ENCODE peak calls at places on chromosomes 3 and 15, in six cellular contexts. One of them, this sample, is unnamed.

GRCh38 chr15:82306791-82307713 is 42.2 kb downstream of the GOLGA6L10 start:
- DNase-seq in fibroblast of pulmonary artery: no peak
- DNase-seq in IMR-90: no peak
- DNase-seq in nephron progenitor cell: no peak
- DNase-seq in cardiac muscle cell: no peak
- DNase-seq in transverse colon: no peak
- DNase-seq in this sample: no peak

GRCh38 chr15:40249477-40250303 is 10.8 kb downstream of the PAK6 start:
- DNase-seq in transverse colon: no peak
- DNase-seq in nephron progenitor cell: no peak
- DNase-seq in IMR-90: peak
- DNase-seq in cardiac muscle cell: peak
- DNase-seq in fibroblast of pulmonary artery: no peak
- DNase-seq in this sample: no peak

GRCh38 chr3:30516238-30516637 is 90.2 kb upstream of the TGFBR2 start:
- DNase-seq in cardiac muscle cell: peak
- DNase-seq in IMR-90: peak
- DNase-seq in nephron progenitor cell: no peak
- DNase-seq in fibroblast of pulmonary artery: peak
- DNase-seq in transverse colon: no peak
- DNase-seq in this sample: no peak

GRCh38 chr3:127427169-127427655 is 139.4 kb upstream of the PRR20G start:
- DNase-seq in transverse colon: no peak
- DNase-seq in nephron progenitor cell: no peak
- DNase-seq in IMR-90: no peak
- DNase-seq in cardiac muscle cell: no peak
- DNase-seq in fibroblast of pulmonary artery: no peak
- DNase-seq in this sample: no peak

GRCh38 chr3:59064276-59064675 is 14.5 kb upstream of the CFAP20DC start:
- DNase-seq in nephron progenitor cell: no peak
- DNase-seq in cardiac muscle cell: no peak
- DNase-seq in transverse colon: peak
- DNase-seq in IMR-90: no peak
- DNase-seq in fibroblast of pulmonary artery: no peak
- DNase-seq in this sample: no peak

GRCh38 chr3:131329774-131330173 is 51.8 kb upstream of the NUDT16 start:
- DNase-seq in IMR-90: no peak
- DNase-seq in transverse colon: no peak
- DNase-seq in fibroblast of pulmonary artery: no peak
- DNase-seq in nephron progenitor cell: no peak
- DNase-seq in cardiac muscle cell: no peak
- DNase-seq in this sample: no peak

GRCh38 chr15:39192376-39192775 is 388.5 kb upstream of the THBS1 start:
- DNase-seq in fibroblast of pulmonary artery: no peak
- DNase-seq in IMR-90: no peak
- DNase-seq in nephron progenitor cell: no peak
- DNase-seq in cardiac muscle cell: no peak
- DNase-seq in transverse colon: no peak
- DNase-seq in this sample: no peak

GRCh38 chr15:89991312-89991711 is 9.8 kb upstream of the ZNF710 start:
- DNase-seq in cardiac muscle cell: no peak
- DNase-seq in fibroblast of pulmonary artery: no peak
- DNase-seq in transverse colon: no peak
- DNase-seq in nephron progenitor cell: no peak
- DNase-seq in IMR-90: no peak
- DNase-seq in this sample: no peak

GRCh38 chr3:194640829-194641228 is 7.6 kb upstream of the TMEM44 start:
- DNase-seq in cardiac muscle cell: peak
- DNase-seq in nephron progenitor cell: peak
- DNase-seq in transverse colon: no peak
- DNase-seq in fibroblast of pulmonary artery: peak
- DNase-seq in IMR-90: peak
- DNase-seq in this sample: peak

GRCh38 chr3:31733234-31733667 is 200.5 kb downstream of the STT3B start:
- DNase-seq in nephron progenitor cell: no peak
- DNase-seq in cardiac muscle cell: no peak
- DNase-seq in IMR-90: no peak
- DNase-seq in fibroblast of pulmonary artery: peak
- DNase-seq in transverse colon: no peak
- DNase-seq in this sample: no peak

GRCh38 chr15:89836255-89837133 is 21.8 kb upstream of the ANPEP start:
- DNase-seq in IMR-90: peak
- DNase-seq in transverse colon: no peak
- DNase-seq in fibroblast of pulmonary artery: peak
- DNase-seq in cardiac muscle cell: peak
- DNase-seq in nephron progenitor cell: no peak
- DNase-seq in this sample: no peak

GRCh38 chr3:129399895-129400357 is 28.5 kb downstream of the EFCAB12 start:
- DNase-seq in transverse colon: no peak
- DNase-seq in IMR-90: no peak
- DNase-seq in cardiac muscle cell: no peak
- DNase-seq in nephron progenitor cell: no peak
- DNase-seq in fibroblast of pulmonary artery: peak
- DNase-seq in this sample: no peak

GRCh38 chr15:85950101-85950500 is 129.6 kb upstream of the AGBL1 start:
- DNase-seq in cardiac muscle cell: no peak
- DNase-seq in IMR-90: no peak
- DNase-seq in transverse colon: no peak
- DNase-seq in nephron progenitor cell: no peak
- DNase-seq in fibroblast of pulmonary artery: no peak
- DNase-seq in this sample: no peak

GRCh38 chr15:85649372-85649771 is 145.4 kb downstream of the KLHL25 start:
- DNase-seq in transverse colon: no peak
- DNase-seq in IMR-90: peak
- DNase-seq in fibroblast of pulmonary artery: peak
- DNase-seq in cardiac muscle cell: peak
- DNase-seq in nephron progenitor cell: no peak
- DNase-seq in this sample: no peak

GRCh38 chr15:31598620-31599019 is 272.0 kb downstream of the KLF13 start:
- DNase-seq in transverse colon: peak
- DNase-seq in fibroblast of pulmonary artery: no peak
- DNase-seq in nephron progenitor cell: peak
- DNase-seq in cardiac muscle cell: no peak
- DNase-seq in IMR-90: peak
- DNase-seq in this sample: no peak

GRCh38 chr3:166118049-166118448 is 280.8 kb upstream of the BCHE start:
- DNase-seq in fibroblast of pulmonary artery: no peak
- DNase-seq in nephron progenitor cell: no peak
- DNase-seq in transverse colon: no peak
- DNase-seq in IMR-90: no peak
- DNase-seq in cardiac muscle cell: no peak
- DNase-seq in this sample: no peak

GRCh38 chr15:25244731-25245585 is 193.9 kb downstream of the UBE3A start:
- DNase-seq in nephron progenitor cell: no peak
- DNase-seq in fibroblast of pulmonary artery: no peak
- DNase-seq in cardiac muscle cell: no peak
- DNase-seq in transverse colon: peak
- DNase-seq in IMR-90: no peak
- DNase-seq in this sample: peak

GRCh38 chr3:14126017-14126902 is 1.4 kb downstream of the TMEM43 start:
- DNase-seq in IMR-90: no peak
- DNase-seq in fibroblast of pulmonary artery: no peak
- DNase-seq in transverse colon: no peak
- DNase-seq in nephron progenitor cell: no peak
- DNase-seq in cardiac muscle cell: no peak
- DNase-seq in this sample: no peak

GRCh38 chr3:14124615-14125192 is at the start of the genes CHCHD4 and TMEM43:
- DNase-seq in nephron progenitor cell: peak
- DNase-seq in transverse colon: peak
- DNase-seq in fibroblast of pulmonary artery: peak
- DNase-seq in IMR-90: peak
- DNase-seq in cardiac muscle cell: peak
- DNase-seq in this sample: peak

GRCh38 chr3:14127106-14127505 is 2.3 kb downstream of the TMEM43 start:
- DNase-seq in IMR-90: no peak
- DNase-seq in fibroblast of pulmonary artery: no peak
- DNase-seq in transverse colon: no peak
- DNase-seq in cardiac muscle cell: no peak
- DNase-seq in nephron progenitor cell: no peak
- DNase-seq in this sample: no peak

GRCh38 chr3:14124223-14124614 is 451 bp downstream of the CHCHD4 start:
- DNase-seq in cardiac muscle cell: peak
- DNase-seq in transverse colon: peak
- DNase-seq in fibroblast of pulmonary artery: peak
- DNase-seq in IMR-90: no peak
- DNase-seq in nephron progenitor cell: peak
- DNase-seq in this sample: peak

DNA sequence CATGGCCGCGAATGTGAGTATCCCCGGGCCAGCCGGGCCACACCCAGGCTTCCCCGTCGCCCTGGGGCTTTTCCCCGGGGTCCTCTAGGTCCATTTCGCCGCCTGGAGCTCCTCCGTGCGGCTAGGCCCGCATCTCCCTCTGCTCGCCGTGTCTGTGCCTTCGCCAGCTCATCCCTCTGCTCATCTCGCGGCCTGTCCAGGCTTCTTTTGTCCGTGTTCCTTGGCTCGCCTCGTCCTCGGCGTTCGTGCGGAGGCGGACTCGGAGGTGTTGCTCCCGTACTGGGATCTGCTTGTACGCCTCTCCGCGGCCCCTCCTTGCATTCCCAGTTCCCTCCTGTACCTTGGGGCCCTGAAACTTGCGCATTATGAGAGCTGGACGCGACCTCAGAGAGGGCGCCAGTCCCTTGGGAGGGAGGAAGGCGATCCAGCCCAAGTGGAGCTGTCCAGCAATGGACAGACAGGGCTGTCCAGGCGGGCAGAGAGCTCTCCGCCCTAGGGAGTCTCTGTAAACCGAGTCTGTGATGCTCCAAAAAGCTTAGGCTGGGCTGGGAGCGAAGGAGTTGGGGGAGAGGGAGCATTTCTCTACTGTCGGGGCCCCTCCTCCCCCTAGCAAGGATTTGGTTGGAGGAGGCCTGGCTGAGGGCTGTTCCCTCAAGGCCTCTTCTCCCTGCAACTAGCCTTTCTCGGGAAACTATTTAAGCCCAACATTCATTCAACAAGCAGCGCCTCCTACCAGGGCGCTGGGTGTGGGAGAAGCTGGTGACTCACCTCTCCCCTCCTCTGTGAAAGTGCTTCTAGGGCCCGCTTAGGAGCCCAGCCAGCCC is 553 bp downstream of the TMEM43 start:
- DNase-seq in fibroblast of pulmonary artery: peak
- DNase-seq in nephron progenitor cell: peak
- DNase-seq in transverse colon: peak
- DNase-seq in IMR-90: peak
- DNase-seq in cardiac muscle cell: peak
- DNase-seq in this sample: peak
- TF ChIP-seq CTCF in fibroblast of pulmonary artery: peak
- TF ChIP-seq CTCF in nephron progenitor cell: no peak
- TF ChIP-seq CTCF in transverse colon: no peak
- TF ChIP-seq CTCF in IMR-90: peak
- TF ChIP-seq CTCF in cardiac muscle cell: peak
- TF ChIP-seq CTCF in this sample: no peak

DNA sequence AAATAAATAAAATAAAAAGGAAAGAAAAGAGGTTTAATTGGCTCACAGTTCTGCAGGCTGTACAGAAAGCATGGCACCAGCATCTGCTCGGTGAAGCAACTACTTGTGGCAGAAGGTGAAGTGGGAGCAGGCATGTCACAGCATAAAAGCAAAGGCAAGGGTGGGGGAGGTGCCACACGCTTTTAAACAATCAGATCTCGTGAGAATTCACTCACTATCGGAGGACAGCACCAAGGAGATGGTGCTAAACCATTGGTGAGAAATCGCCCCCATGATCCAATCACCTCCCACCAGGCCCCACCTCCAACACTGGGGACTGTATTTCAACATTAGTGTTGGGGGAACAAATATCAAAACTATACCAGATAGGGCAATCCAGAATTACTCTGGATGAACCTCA is 15.3 kb downstream of the SCG3 start:
- DNase-seq in IMR-90: no peak
- DNase-seq in nephron progenitor cell: no peak
- DNase-seq in cardiac muscle cell: no peak
- DNase-seq in fibroblast of pulmonary artery: no peak
- DNase-seq in transverse colon: no peak
- DNase-seq in this sample: peak
- TF ChIP-seq CTCF in IMR-90: no peak
- TF ChIP-seq CTCF in nephron progenitor cell: no peak
- TF ChIP-seq CTCF in cardiac muscle cell: no peak
- TF ChIP-seq CTCF in fibroblast of pulmonary artery: no peak
- TF ChIP-seq CTCF in transverse colon: no peak
- TF ChIP-seq CTCF in this sample: no peak

DNA sequence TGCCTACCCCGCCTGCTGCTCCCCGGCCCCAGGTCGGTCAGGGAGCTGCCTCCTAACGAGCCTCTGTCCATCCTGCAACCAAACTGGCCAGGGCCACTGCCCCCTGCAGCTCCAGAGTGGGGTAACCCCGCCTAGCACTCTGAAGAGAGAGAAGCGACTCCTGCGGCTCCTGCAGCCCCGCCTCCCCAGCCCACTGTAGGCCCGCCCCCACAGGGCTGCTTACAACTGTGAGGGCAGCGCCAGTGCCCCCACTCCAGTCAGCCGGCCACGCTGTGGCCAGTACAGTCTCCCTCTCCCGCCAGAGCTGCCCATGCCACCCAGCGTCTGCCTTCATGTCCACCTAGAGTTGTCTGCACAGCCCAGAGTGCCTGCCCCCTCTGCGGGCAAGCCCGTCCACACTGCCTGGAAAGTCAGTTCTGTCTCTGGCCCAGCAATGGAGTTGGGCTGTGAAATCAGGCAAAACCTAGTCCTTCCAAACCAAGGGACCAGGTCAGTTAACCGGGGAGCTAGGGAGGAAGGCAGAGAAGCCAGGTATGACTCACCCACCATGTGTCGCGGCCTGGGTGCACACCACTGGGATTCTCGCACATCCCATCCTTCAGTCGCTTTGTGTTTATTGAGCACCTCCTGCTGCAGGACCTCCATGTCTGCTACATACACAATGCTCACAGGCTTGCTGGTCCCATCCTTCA is 2.4 kb downstream of the UCN2 start:
- DNase-seq in cardiac muscle cell: peak
- DNase-seq in fibroblast of pulmonary artery: peak
- DNase-seq in IMR-90: peak
- DNase-seq in transverse colon: peak
- DNase-seq in nephron progenitor cell: peak
- DNase-seq in this sample: peak
- TF ChIP-seq CTCF in cardiac muscle cell: peak
- TF ChIP-seq CTCF in fibroblast of pulmonary artery: peak
- TF ChIP-seq CTCF in IMR-90: peak
- TF ChIP-seq CTCF in transverse colon: peak
- TF ChIP-seq CTCF in nephron progenitor cell: peak
- TF ChIP-seq CTCF in this sample: peak

GRCh38 chr3:143118630-143119008 is 952 bp upstream of the CHST2 start:
- DNase-seq in cardiac muscle cell: no peak
- DNase-seq in fibroblast of pulmonary artery: no peak
- DNase-seq in nephron progenitor cell: no peak
- DNase-seq in IMR-90: no peak
- DNase-seq in transverse colon: no peak
- DNase-seq in this sample: no peak

GRCh38 chr3:143119009-143119914 is at the start of gene CHST2:
- DNase-seq in IMR-90: peak
- DNase-seq in transverse colon: peak
- DNase-seq in fibroblast of pulmonary artery: peak
- DNase-seq in cardiac muscle cell: peak
- DNase-seq in nephron progenitor cell: peak
- DNase-seq in this sample: peak

GRCh38 chr3:143121240-143122088 is 1.9 kb downstream of the CHST2 start:
- DNase-seq in IMR-90: peak
- DNase-seq in nephron progenitor cell: peak
- DNase-seq in cardiac muscle cell: peak
- DNase-seq in fibroblast of pulmonary artery: peak
- DNase-seq in transverse colon: peak
- DNase-seq in this sample: peak

GRCh38 chr3:143120716-143121239 is 1.2 kb downstream of the CHST2 start:
- DNase-seq in cardiac muscle cell: peak
- DNase-seq in fibroblast of pulmonary artery: peak
- DNase-seq in nephron progenitor cell: peak
- DNase-seq in transverse colon: peak
- DNase-seq in IMR-90: peak
- DNase-seq in this sample: peak

GRCh38 chr3:143119974-143120715 is 574 bp downstream of the CHST2 start:
- DNase-seq in nephron progenitor cell: peak
- DNase-seq in transverse colon: peak
- DNase-seq in fibroblast of pulmonary artery: no peak
- DNase-seq in cardiac muscle cell: peak
- DNase-seq in IMR-90: no peak
- DNase-seq in this sample: peak
- TF ChIP-seq CTCF in nephron progenitor cell: no peak
- TF ChIP-seq CTCF in transverse colon: no peak
- TF ChIP-seq CTCF in fibroblast of pulmonary artery: no peak
- TF ChIP-seq CTCF in cardiac muscle cell: peak
- TF ChIP-seq CTCF in IMR-90: no peak
- TF ChIP-seq CTCF in this sample: no peak